ENCODE peak calls at places on chromosomes 1 and 21, in six cellular contexts. B is WTC11, O is HepG2, R is A549, Y is K562, D is H1. N is an unnamed sample.
A peak's percentile ranks its signal among the peaks of the same experiment; 100 is the strongest.

GRCh38 chr1:12145616-12146342 is 21.0 kb upstream of the TNFRSF1B start:
- DNase-seq in B (no peak), O (no peak), R (no peak), D (no peak), Y (no peak), N (no peak)

GRCh38 chr1:180773210-180773865 is 139.4 kb upstream of the KIAA1614 start:
- DNase-seq in Y (no peak), R (no peak), B (no peak), D (no peak), O (no peak), N (peak; percentile 64)

GRCh38 chr1:206935491-206936067 is 10.7 kb downstream of the PIGR start:
- DNase-seq in R (peak; percentile 68), Y (peak; percentile 91), B (peak; percentile 83), D (peak; percentile 83), O (peak; percentile 69), N (peak; percentile 25)

GRCh38 chr1:223123238-223123976 is 19.6 kb downstream of the TLR5 start:
- DNase-seq in R (peak; percentile 64), D (peak; percentile 87), O (peak; percentile 36), B (peak; percentile 80), Y (peak; percentile 84), N (peak; percentile 69)

GRCh38 chr1:8096105-8097011 is 70.2 kb upstream of the ERRFI1 start:
- DNase-seq in D (no peak), Y (no peak), R (peak; percentile 81), O (no peak), B (no peak), N (peak; percentile 86)

GRCh38 chr1:45767035-45767434 is 16.6 kb upstream of the IPP start:
- DNase-seq in Y (no peak), R (no peak), B (no peak), D (no peak), O (no peak), N (peak; percentile 13)

GRCh38 chr1:97610748-97611147 is 310.1 kb downstream of the DPYD start:
- DNase-seq in R (no peak), D (no peak), B (no peak), Y (no peak), O (no peak), N (no peak)

GRCh38 chr1:204443871-204444581 is 32.4 kb upstream of the PPP1R15B start:
- DNase-seq in O (no peak), Y (no peak), B (no peak), D (no peak), R (no peak), N (no peak)

GRCh38 chr1:174982971-174983689 is 16.6 kb upstream of the CACYBP start:
- DNase-seq in O (peak; percentile 34), B (no peak), D (no peak), Y (peak; percentile 43), R (peak; percentile 66), N (peak; percentile 66)

GRCh38 chr1:176897350-176898236 is 266.9 kb downstream of the ASTN1 start:
- DNase-seq in D (peak; percentile 94), Y (peak; percentile 79), R (peak; percentile 52), B (peak; percentile 92), O (peak; percentile 56), N (peak; percentile 49)

GRCh38 chr1:241957692-241958494 is at the start of gene BECN2:
- DNase-seq in O (no peak), R (peak; percentile 16), B (peak; percentile 13), D (no peak), Y (peak; percentile 58), N (no peak)

GRCh38 chr21:43599728-43600127 is 59.6 kb downstream of the HSF2BP start:
- DNase-seq in Y (no peak), R (no peak), O (no peak), D (no peak), B (no peak), N (no peak)

GRCh38 chr21:38861006-38861405 is 55.3 kb downstream of the ETS2 start:
- DNase-seq in B (no peak), Y (no peak), R (no peak), D (no peak), O (no peak), N (no peak)

GRCh38 chr1:95352767-95353166 is 118.8 kb downstream of the RWDD3 start:
- DNase-seq in R (no peak), Y (no peak), O (peak; percentile 43), D (no peak), B (no peak), N (no peak)

GRCh38 chr1:176670853-176671252 is 207.9 kb downstream of the PAPPA2 start:
- DNase-seq in D (no peak), B (no peak), O (no peak), Y (no peak), R (no peak), N (no peak)

GRCh38 chr1:173506437-173506836 is 29.3 kb downstream of the PRDX6 start:
- DNase-seq in R (peak; percentile 63), O (peak; percentile 40), D (peak; percentile 58), B (peak; percentile 49), Y (no peak), N (no peak)

GRCh38 chr1:117147856-117148588 is 26.5 kb upstream of the TRIM45 start:
- DNase-seq in Y (no peak), B (no peak), D (no peak), O (no peak), R (peak; percentile 70), N (no peak)

GRCh38 chr1:245209658-245210415 is 55.1 kb downstream of the KIF26B start:
- DNase-seq in O (no peak), B (no peak), D (no peak), R (no peak), Y (no peak), N (no peak)

GRCh38 chr1:238199325-238199724 is 308.6 kb upstream of the ZP4 start:
- DNase-seq in B (no peak), D (no peak), Y (no peak), R (no peak), O (no peak), N (no peak)

GRCh38 chr1:51237313-51237700 is 1.2 kb downstream of the RNF11 start:
- DNase-seq in B (no peak), O (no peak), R (no peak), Y (no peak), D (no peak), N (no peak)

GRCh38 chr1:204445860-204446412 is 34.3 kb upstream of the PPP1R15B start:
- DNase-seq in B (peak; percentile 92), D (peak; percentile 99), Y (peak; percentile 79), O (peak; percentile 18), R (peak; percentile 68), N (peak; percentile 55)

GRCh38 chr1:174191255-174191906 is 32.1 kb downstream of the RABGAP1L start:
- DNase-seq in R (peak; percentile 4), Y (no peak), B (no peak), O (no peak), D (no peak), N (peak; percentile 10)

GRCh38 chr1:153946622-153947246 is at the start of gene DENND4B:
- DNase-seq in D (peak; percentile 93), O (peak; percentile 75), B (peak; percentile 91), Y (peak; percentile 96), R (peak; percentile 83), N (peak; percentile 65)

GRCh38 chr1:44519035-44519676 is 114.1 kb downstream of the RNF220 start:
- DNase-seq in O (no peak), R (no peak), Y (no peak), D (no peak), B (no peak), N (no peak)

GRCh38 chr1:160205974-160206369 is 788 bp downstream of the PEA15 start:
- DNase-seq in Y (peak; percentile 62), O (no peak), B (no peak), D (no peak), R (peak; percentile 48), N (peak; percentile 58)

GRCh38 chr1:195714248-195714647 is 894.0 kb downstream of the KCNT2 start:
- DNase-seq in Y (no peak), R (no peak), B (no peak), O (no peak), D (no peak), N (no peak)

GRCh38 chr1:42177551-42177981 is 13.0 kb upstream of the GUCA2A start:
- DNase-seq in D (no peak), B (no peak), O (no peak), R (no peak), Y (no peak), N (peak; percentile 92)

GRCh38 chr1:43021547-43022474 is 63.1 kb upstream of the SLC2A1 start:
- DNase-seq in D (no peak), B (no peak), Y (no peak), O (no peak), R (no peak), N (no peak)

GRCh38 chr1:43512681-43513080 is 18.0 kb upstream of the PTPRF start:
- DNase-seq in B (no peak), R (no peak), O (no peak), D (no peak), Y (no peak), N (no peak)

GRCh38 chr1:85366391-85366790 is 90.0 kb upstream of the BCL10 start:
- DNase-seq in B (no peak), Y (no peak), R (no peak), D (no peak), O (no peak), N (peak; percentile 63)

GRCh38 chr1:58922302-58923089 is 138.6 kb upstream of the JUN start:
- DNase-seq in O (no peak), B (no peak), Y (no peak), D (no peak), R (no peak), N (no peak)

GRCh38 chr1:9905010-9905409 is 5.1 kb downstream of the CTNNBIP1 start:
- DNase-seq in D (no peak), Y (no peak), O (no peak), B (no peak), R (no peak), N (no peak)
- TF ChIP-seq JUN in D (no peak), Y (no peak), O (no peak), B (no peak), R (no peak), N (no peak)

GRCh38 chr1:15153184-15153841 is at the start of gene TMEM51:
- DNase-seq in O (peak; percentile 60), R (peak; percentile 72), D (peak; percentile 87), B (peak; percentile 85), Y (peak; percentile 55), N (peak; percentile 79)

GRCh38 chr1:15155191-15155590 is 1.6 kb downstream of the TMEM51 start:
- DNase-seq in Y (no peak), R (no peak), O (no peak), D (no peak), B (no peak), N (no peak)

GRCh38 chr1:15155760-15156743 is 2.5 kb downstream of the TMEM51 start:
- DNase-seq in Y (no peak), D (no peak), B (no peak), O (no peak), R (no peak), N (no peak)

GRCh38 chr1:15153842-15154479 is 414 bp downstream of the TMEM51 start:
- DNase-seq in Y (peak; percentile 78), D (peak; percentile 94), B (peak; percentile 85), R (peak; percentile 65), O (no peak), N (peak; percentile 70)

GRCh38 chr1:15154480-15155036 is 1.0 kb downstream of the TMEM51 start:
- DNase-seq in Y (no peak), B (peak; percentile 56), R (peak; percentile 34), O (no peak), D (peak; percentile 68), N (no peak)
- TF ChIP-seq JUN in Y (no peak), B (no peak), R (no peak), O (no peak), D (no peak), N (no peak)

GRCh38 chr1:228378453-228379164 is 28.0 kb downstream of the TRIM11 start:
- DNase-seq in Y (peak; percentile 84), R (peak; percentile 72), O (no peak), D (peak; percentile 95), B (peak; percentile 93), N (peak; percentile 36)
- TF ChIP-seq JUN in Y (no peak), R (peak; percentile 41), O (no peak), D (no peak), B (no peak), N (no peak)

GRCh38 chr1:178931843-178932551 is 61.1 kb upstream of the ANGPTL1 start:
- DNase-seq in O (no peak), D (no peak), R (no peak), Y (no peak), B (no peak), N (no peak)
- TF ChIP-seq JUN in O (no peak), D (no peak), R (no peak), Y (no peak), B (no peak), N (no peak)

N was measured in endothelial cell of umbilical vein.